ENCODE peak calls at places on chromosomes 7 and 10, in ten cellular contexts. N is BJ; H is effector memory CD8-positive, alpha-beta T cell; G is fibroblast of mammary gland; S is activated naive CD8-positive, alpha-beta T cell treated with anti-CD3 and anti-CD28 coated beads, Interleukin-2, amount 50 U/mL, for 24 hours; O is AG08395; M is aorta; J is Kasumi-1; L is dorsolateral prefrontal cortex; R is HFFc6. U is an unnamed sample.

GRCh38 chr7:118289476-118289875 is 65.0 kb downstream of the ANKRD7 start:
- DNase-seq in N (no peak), H (no peak), G (no peak), S (no peak), O (no peak), M (no peak), J (no peak), L (no peak), R (no peak), U (no peak)

GRCh38 chr7:155764432-155764798 is 47.8 kb downstream of the SHH start:
- DNase-seq in N (no peak), H (peak), G (no peak), S (peak), O (no peak), M (no peak), J (peak), L (no peak), R (no peak), U (no peak)

GRCh38 chr10:682931-683447 is 6.5 kb downstream of the DIP2C start:
- DNase-seq in N (no peak), H (no peak), G (no peak), S (no peak), O (peak), M (no peak), J (no peak), L (no peak), R (no peak), U (no peak)

GRCh38 chr10:31322647-31323046 is 3.6 kb downstream of the ZEB1 start:
- DNase-seq in N (no peak), H (no peak), G (peak), S (no peak), O (peak), M (no peak), J (peak), L (no peak), R (no peak), U (no peak)

GRCh38 chr7:36984710-36985308 is 260.5 kb upstream of the AOAH start:
- DNase-seq in N (no peak), H (no peak), G (no peak), S (no peak), O (no peak), M (no peak), J (peak), L (no peak), R (no peak), U (no peak)

GRCh38 chr7:12623885-12624498 is 53.5 kb downstream of the SCIN start:
- DNase-seq in N (no peak), H (no peak), G (peak), S (no peak), O (peak), M (no peak), J (peak), L (no peak), R (peak), U (no peak)

GRCh38 chr10:77756319-77757232 is 119.0 kb upstream of the KCNMA1 start:
- DNase-seq in N (no peak), H (no peak), G (peak), S (peak), O (peak), M (no peak), J (peak), L (no peak), R (peak), U (peak)

GRCh38 chr7:143967398-143967797 is 12.8 kb downstream of the OR2F1 start:
- DNase-seq in N (no peak), H (no peak), G (no peak), S (no peak), O (no peak), M (no peak), J (no peak), L (no peak), R (no peak), U (no peak)

GRCh38 chr7:47536705-47537611 is 45.0 kb downstream of the TNS3 start:
- DNase-seq in N (peak), H (no peak), G (peak), S (no peak), O (peak), M (peak), J (no peak), L (peak), R (peak), U (peak)

GRCh38 chr10:110803830-110804338 is 67.8 kb upstream of the PDCD4 start:
- DNase-seq in N (no peak), H (peak), G (peak), S (peak), O (peak), M (peak), J (peak), L (peak), R (peak), U (peak)

GRCh38 chr10:96281444-96282029 is 10.2 kb upstream of the BLNK start:
- DNase-seq in N (no peak), H (no peak), G (no peak), S (no peak), O (no peak), M (no peak), J (no peak), L (no peak), R (no peak), U (no peak)

GRCh38 chr7:6436385-6436685 is 11.4 kb downstream of the DAGLB start:
- DNase-seq in N (no peak), H (no peak), G (no peak), S (peak), O (no peak), M (peak), J (peak), L (peak), R (no peak), U (no peak)

GRCh38 chr7:117728858-117729257 is 144.4 kb downstream of the CTTNBP2 start:
- DNase-seq in N (no peak), H (no peak), G (peak), S (no peak), O (no peak), M (no peak), J (no peak), L (no peak), R (no peak), U (no peak)

GRCh38 chr7:135601182-135601581 is 43.5 kb downstream of the NUP205 start:
- DNase-seq in N (no peak), H (no peak), G (peak), S (no peak), O (no peak), M (no peak), J (no peak), L (no peak), R (no peak), U (no peak)

GRCh38 chr10:44260286-44260928 is 124.5 kb downstream of the CXCL12 start:
- DNase-seq in N (no peak), H (no peak), G (no peak), S (no peak), O (no peak), M (no peak), J (no peak), L (no peak), R (no peak), U (no peak)

GRCh38 chr10:102434251-102434913 is 2.0 kb upstream of the CUEDC2 start:
- DNase-seq in N (no peak), H (no peak), G (peak), S (no peak), O (peak), M (no peak), J (peak), L (no peak), R (no peak), U (no peak)

GRCh38 chr10:103455235-103455634 is 3.1 kb upstream of the CALHM2 start:
- DNase-seq in N (no peak), H (no peak), G (no peak), S (no peak), O (no peak), M (no peak), J (no peak), L (no peak), R (no peak), U (no peak)

GRCh38 chr7:106425017-106425719 is 140.4 kb upstream of the NAMPT start:
- DNase-seq in N (peak), H (peak), G (peak), S (peak), O (peak), M (peak), J (peak), L (no peak), R (peak), U (peak)

GRCh38 chr10:61842755-61843497 is 58.6 kb upstream of the ARID5B start:
- DNase-seq in N (peak), H (no peak), G (peak), S (no peak), O (peak), M (no peak), J (no peak), L (no peak), R (peak), U (peak)

GRCh38 chr10:75910032-75910431 is 478.6 kb downstream of the LRMDA start:
- DNase-seq in N (no peak), H (no peak), G (peak), S (no peak), O (peak), M (no peak), J (peak), L (no peak), R (peak), U (peak)

GRCh38 chr7:32427769-32428291 is 62.4 kb downstream of the LSM5 start:
- DNase-seq in N (peak), H (peak), G (peak), S (peak), O (peak), M (peak), J (peak), L (peak), R (peak), U (peak)

GRCh38 chr7:73354196-73354595 is 26.2 kb downstream of the FKBP6 start:
- DNase-seq in N (no peak), H (no peak), G (no peak), S (no peak), O (no peak), M (peak), J (no peak), L (no peak), R (no peak), U (no peak)

GRCh38 chr7:30681262-30682130 is 760 bp downstream of the CRHR2 start:
- DNase-seq in N (no peak), H (no peak), G (no peak), S (peak), O (no peak), M (no peak), J (peak), L (no peak), R (no peak), U (peak)

GRCh38 chr10:71225291-71226058 is 13.1 kb downstream of the UNC5B start:
- DNase-seq in N (no peak), H (no peak), G (no peak), S (no peak), O (no peak), M (no peak), J (no peak), L (peak), R (no peak), U (no peak)

GRCh38 chr7:90211391-90212148 is at the start of gene STEAP2:
- DNase-seq in N (peak), H (peak), G (peak), S (peak), O (peak), M (peak), J (no peak), L (peak), R (peak), U (peak)

GRCh38 chr7:15602236-15602635 is 40.4 kb upstream of the AGMO start:
- DNase-seq in N (no peak), H (no peak), G (no peak), S (no peak), O (no peak), M (no peak), J (no peak), L (no peak), R (no peak), U (no peak)

GRCh38 chr10:99849525-99849924 is 67.1 kb downstream of the ABCC2 start:
- DNase-seq in N (no peak), H (no peak), G (no peak), S (no peak), O (no peak), M (no peak), J (no peak), L (no peak), R (no peak), U (no peak)

GRCh38 chr10:74821501-74821900 is 4.9 kb upstream of the KAT6B start:
- DNase-seq in N (no peak), H (no peak), G (no peak), S (no peak), O (no peak), M (no peak), J (no peak), L (no peak), R (no peak), U (peak)

GRCh38 chr7:101589976-101590662 is 39.0 kb downstream of the MYL10 start:
- DNase-seq in N (no peak), H (no peak), G (no peak), S (no peak), O (no peak), M (no peak), J (no peak), L (no peak), R (no peak), U (no peak)

GRCh38 chr7:84971360-84971759 is 215.5 kb downstream of the SEMA3D start:
- DNase-seq in N (no peak), H (no peak), G (no peak), S (no peak), O (no peak), M (no peak), J (no peak), L (no peak), R (no peak), U (no peak)

GRCh38 chr10:86077871-86078638 is 288.5 kb downstream of the GRID1 start:
- DNase-seq in N (no peak), H (no peak), G (no peak), S (no peak), O (no peak), M (no peak), J (no peak), L (no peak), R (no peak), U (no peak)

GRCh38 chr7:45147858-45148652 is 9.5 kb upstream of the RAMP3 start:
- DNase-seq in N (no peak), H (no peak), G (peak), S (no peak), O (no peak), M (peak), J (no peak), L (no peak), R (no peak), U (peak)

GRCh38 chr10:70578371-70578947 is 24.1 kb downstream of the PRF1 start:
- DNase-seq in N (no peak), H (peak), G (peak), S (peak), O (no peak), M (peak), J (peak), L (no peak), R (no peak), U (no peak)

GRCh38 chr7:136654406-136654805 is 214.0 kb upstream of the CHRM2 start:
- DNase-seq in N (no peak), H (no peak), G (no peak), S (no peak), O (no peak), M (no peak), J (no peak), L (no peak), R (no peak), U (no peak)

GRCh38 chr10:62433181-62433692 is 59.1 kb downstream of the ZNF365 start:
- DNase-seq in N (peak), H (no peak), G (peak), S (peak), O (peak), M (peak), J (peak), L (no peak), R (peak), U (peak)

GRCh38 chr10:132579027-132579859 is 41.7 kb downstream of the INPP5A start:
- DNase-seq in N (no peak), H (no peak), G (no peak), S (no peak), O (no peak), M (no peak), J (no peak), L (no peak), R (no peak), U (no peak)

GRCh38 chr10:43073191-43073590 is 3.7 kb upstream of the RET start:
- DNase-seq in N (no peak), H (no peak), G (no peak), S (no peak), O (no peak), M (no peak), J (no peak), L (no peak), R (no peak), U (no peak)

GRCh38 chr7:114269714-114270113 is 144.9 kb upstream of the FOXP2 start:
- DNase-seq in N (no peak), H (no peak), G (no peak), S (no peak), O (no peak), M (no peak), J (no peak), L (no peak), R (no peak), U (no peak)

GRCh38 chr10:124378817-124379510 is 39.8 kb downstream of the OAT start:
- DNase-seq in N (no peak), H (no peak), G (no peak), S (no peak), O (no peak), M (no peak), J (no peak), L (no peak), R (no peak), U (no peak)